ENCODE peak calls at places on chromosomes 13 and 19, in four cellular contexts. L is GM12878, S is SK-N-SH, D is K562. F is an unnamed sample.

GRCh38 chr19:9431475-9431874 is 3.9 kb downstream of the ZNF266 start:
- DNase-seq in L (no peak), S (peak), D (peak), F (peak)

GRCh38 chr13:34942732-34943674 is 933 bp downstream of the NBEA start:
- DNase-seq in L (no peak), S (peak), D (no peak), F (peak)

GRCh38 chr19:53541971-53542370 is 4.0 kb downstream of the ZNF331 start:
- DNase-seq in L (no peak), S (no peak), D (no peak), F (no peak)

GRCh38 chr13:95754069-95754468 is 77.1 kb downstream of the DNAJC3 start:
- DNase-seq in L (no peak), S (no peak), D (no peak), F (no peak)

GRCh38 chr19:28324275-28325060 is 888.5 kb downstream of the UQCRFS1 start:
- DNase-seq in L (no peak), S (no peak), D (no peak), F (no peak)

GRCh38 chr19:35030257-35031071 is at the start of gene SCN1B:
- DNase-seq in L (no peak), S (peak), D (peak), F (peak)

GRCh38 chr13:75870397-75870801 is 234.3 kb downstream of the LMO7 start:
- DNase-seq in L (no peak), S (peak), D (peak), F (no peak)

GRCh38 chr13:112106467-112107141 is 39.7 kb downstream of the SOX1 start:
- DNase-seq in L (no peak), S (no peak), D (no peak), F (peak)

GRCh38 chr13:106155411-106155810 is 380.1 kb downstream of the EFNB2 start:
- DNase-seq in L (no peak), S (no peak), D (no peak), F (no peak)

GRCh38 chr13:110070511-110071120 is 236.3 kb downstream of the COL4A1 start:
- DNase-seq in L (no peak), S (no peak), D (no peak), F (no peak)

GRCh38 chr13:26168276-26168814 is 53.8 kb downstream of the RNF6 start:
- DNase-seq in L (no peak), S (no peak), D (no peak), F (no peak)

GRCh38 chr19:5916201-5916708 is 2.2 kb downstream of the CAPS start:
- DNase-seq in L (no peak), S (no peak), D (no peak), F (no peak)

GRCh38 chr13:71831716-71832115 is 35.3 kb downstream of the DACH1 start:
- DNase-seq in L (no peak), S (no peak), D (no peak), F (no peak)

GRCh38 chr13:74770361-74770760 is 636.2 kb upstream of the KLF12 start:
- DNase-seq in L (no peak), S (no peak), D (no peak), F (no peak)

GRCh38 chr19:4369888-4370260 is 26.5 kb downstream of the MPND start:
- DNase-seq in L (no peak), S (no peak), D (no peak), F (peak)

GRCh38 chr13:65530688-65531087 is 1699.4 kb downstream of the PCDH9 start:
- DNase-seq in L (no peak), S (no peak), D (no peak), F (no peak)

GRCh38 chr19:31283701-31284100 is 65.5 kb downstream of the TSHZ3 start:
- DNase-seq in L (no peak), S (no peak), D (no peak), F (no peak)

GRCh38 chr13:21149568-21149967 is 26.8 kb downstream of the SKA3 start:
- DNase-seq in L (no peak), S (no peak), D (no peak), F (no peak)

GRCh38 chr13:110340812-110341444 is 33.8 kb downstream of the COL4A2 start:
- DNase-seq in L (no peak), S (no peak), D (no peak), F (no peak)

DNA sequence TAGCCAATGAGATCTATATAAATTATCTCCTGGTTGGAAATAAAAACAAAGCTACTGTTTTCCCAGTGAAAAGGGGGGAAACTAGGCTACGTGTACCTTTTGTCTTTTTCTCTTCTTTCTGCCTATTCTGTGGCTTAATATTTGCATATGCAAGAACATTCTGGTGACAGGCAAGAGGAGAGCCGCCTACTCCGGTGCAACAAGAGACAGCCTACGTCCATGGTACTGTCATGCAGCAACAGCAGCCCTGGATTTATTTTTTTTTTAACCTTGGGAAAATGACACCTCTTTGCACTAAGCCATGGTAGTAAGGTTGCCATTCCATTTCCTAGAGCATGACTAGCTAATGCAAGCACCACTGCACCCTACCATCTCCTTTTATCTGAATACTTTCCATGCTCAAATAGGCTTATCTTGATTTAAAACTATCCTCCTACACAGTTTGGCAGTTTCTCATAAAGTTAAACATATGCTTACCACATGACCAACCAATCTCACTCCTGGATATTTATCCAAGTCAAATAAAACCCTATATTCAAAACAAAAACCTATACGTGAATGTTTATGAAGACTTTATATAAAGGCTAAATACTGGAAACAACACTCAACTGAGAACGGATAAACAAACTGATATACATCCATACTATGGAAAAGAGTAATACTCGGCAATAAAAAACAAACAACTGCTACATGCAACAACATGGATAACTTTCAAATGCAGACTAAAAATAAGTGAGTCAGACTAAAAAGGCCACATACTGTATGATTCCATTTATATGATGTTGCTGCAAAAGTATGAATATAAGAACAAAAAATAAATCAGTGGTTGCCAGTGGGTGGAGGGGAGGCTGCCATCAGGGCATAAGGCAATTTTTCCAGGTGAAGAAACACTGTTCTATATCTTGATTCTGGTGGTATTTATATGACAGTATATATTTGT is 17.3 kb downstream of the NUFIP1 start:
- DNase-seq in L (no peak), S (no peak), D (no peak), F (no peak)
- TF ChIP-seq USF1 in L (no peak), S (no peak), D (no peak), F (no peak)

GRCh38 chr19:12077375-12077774 is 12.8 kb downstream of the ZNF844 start:
- DNase-seq in L (no peak), S (no peak), D (no peak), F (no peak)

GRCh38 chr19:12075538-12076139 is 11.1 kb downstream of the ZNF844 start:
- DNase-seq in L (no peak), S (no peak), D (no peak), F (no peak)
- TF ChIP-seq MAX in L (no peak), S (no peak), D (no peak), F (no peak)

DNA sequence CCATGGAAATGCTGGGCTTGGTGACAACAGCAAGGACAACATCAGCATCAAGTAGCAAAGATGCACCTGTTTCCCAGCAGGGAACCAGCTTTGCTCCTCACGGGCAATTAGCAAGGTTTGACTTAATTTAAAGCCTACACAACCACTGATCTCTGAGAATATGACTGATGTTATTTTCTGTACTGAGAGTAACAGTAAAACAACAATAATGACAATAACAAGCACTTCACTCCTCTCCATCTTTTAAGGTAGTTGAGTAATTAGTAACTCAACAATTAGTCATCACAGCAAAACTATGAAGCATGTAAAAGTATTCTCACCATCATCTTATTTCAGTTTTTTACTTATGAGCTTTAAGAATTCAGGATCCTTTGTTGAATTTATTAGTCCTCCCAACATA is 37.3 kb downstream of the ENOX1 start:
- DNase-seq in L (no peak), S (no peak), D (no peak), F (no peak)
- TF ChIP-seq USF1 in L (no peak), S (no peak), D (no peak), F (no peak)

DNA sequence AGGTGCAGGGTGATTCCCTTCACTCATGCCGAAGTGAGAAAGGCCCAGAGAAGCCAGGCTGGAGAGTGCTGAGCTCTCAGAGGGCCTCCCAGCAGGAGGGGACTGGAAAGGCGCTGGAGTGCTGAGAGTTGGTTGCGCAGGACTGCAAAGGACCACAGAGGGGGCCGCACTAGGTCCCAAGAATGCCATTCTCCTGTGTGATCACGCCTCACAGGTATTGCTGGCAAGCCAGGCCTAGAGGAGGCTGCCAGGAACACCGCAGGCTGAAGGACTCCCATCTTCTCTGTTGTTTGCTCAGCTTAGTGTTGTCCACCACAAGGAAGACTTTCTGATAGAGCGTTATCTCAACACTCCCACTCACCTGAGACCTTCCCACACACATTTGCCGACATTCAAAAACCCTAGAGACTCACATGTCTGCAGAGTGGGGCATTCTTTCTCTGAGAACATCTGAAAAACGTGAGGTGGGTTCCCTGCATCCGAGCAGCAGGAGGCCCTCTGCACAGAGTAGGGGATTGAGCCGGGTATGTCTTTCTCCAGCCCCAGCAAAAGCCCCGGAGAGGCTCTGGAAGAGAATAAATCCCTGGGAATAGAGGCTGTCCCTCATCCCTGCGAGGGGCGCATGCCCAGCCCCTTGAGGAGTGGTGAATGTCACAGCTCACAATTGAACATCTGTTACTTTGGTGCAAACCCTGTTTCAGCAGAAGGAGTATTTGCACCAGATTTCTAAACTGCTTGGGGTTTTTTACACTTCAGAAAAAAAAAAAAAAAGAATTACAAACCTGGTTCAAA is 164.8 kb downstream of the FGF14 start:
- DNase-seq in L (no peak), S (no peak), D (no peak), F (no peak)
- TF ChIP-seq MAX in L (no peak), S (no peak), D (no peak), F (no peak)

GRCh38 chr19:47687906-47688305 is 25.3 kb upstream of the EHD2 start:
- DNase-seq in L (no peak), S (no peak), D (no peak), F (no peak)

GRCh38 chr19:47682939-47683338 is 30.3 kb upstream of the EHD2 start:
- DNase-seq in L (no peak), S (no peak), D (no peak), F (no peak)

GRCh38 chr19:47691090-47691489 is 22.1 kb upstream of the EHD2 start:
- DNase-seq in L (no peak), S (no peak), D (no peak), F (no peak)

GRCh38 chr19:47691782-47692181 is 21.4 kb upstream of the EHD2 start:
- DNase-seq in L (no peak), S (no peak), D (no peak), F (no peak)

DNA sequence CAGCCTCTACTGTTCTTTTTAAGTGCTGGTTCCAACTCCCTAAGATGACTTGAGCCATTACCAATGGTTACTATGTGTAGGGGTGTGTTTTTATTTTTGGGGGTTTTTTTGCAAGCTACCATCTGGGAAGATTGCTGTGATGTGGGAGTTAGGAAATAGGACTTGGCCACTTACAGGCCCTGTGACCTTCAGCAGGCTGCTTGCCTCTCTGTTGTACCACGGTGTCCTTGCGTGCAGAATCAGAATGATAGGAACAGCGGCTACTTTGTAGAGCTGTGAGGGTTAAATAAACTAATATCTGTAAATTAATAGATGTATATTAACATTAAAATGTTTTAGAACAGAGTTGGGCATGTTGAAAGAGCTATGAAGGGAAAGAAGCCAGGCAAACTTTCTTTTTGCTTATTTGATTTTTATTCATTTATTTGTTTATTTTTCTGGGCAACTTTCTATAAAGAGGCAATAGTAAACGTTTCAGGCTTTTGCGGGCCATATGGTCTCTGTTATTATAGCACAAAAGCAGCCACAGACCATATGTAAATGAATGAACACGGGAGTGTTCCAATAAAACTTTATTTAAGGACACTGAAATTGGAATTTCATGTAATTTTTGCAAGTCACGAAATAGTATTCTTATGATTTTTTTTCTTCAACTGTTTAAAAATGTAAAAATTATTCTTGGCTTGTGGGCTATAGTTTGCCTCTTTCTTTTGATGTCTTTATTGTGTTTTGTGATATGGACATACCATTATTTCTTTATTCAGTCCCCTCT is 26.4 kb upstream of the EHD2 start:
- DNase-seq in L (no peak), S (no peak), D (no peak), F (no peak)
- TF ChIP-seq USF1 in L (no peak), S (no peak), D (no peak), F (no peak)

GRCh38 chr19:10960314-10961072 is at the start of gene SMARCA4:
- DNase-seq in L (peak), S (peak), D (peak), F (peak)
- TF ChIP-seq MAX in L (peak), S (peak), D (peak), F (peak)

GRCh38 chr13:114260818-114261217 is 20.6 kb upstream of the UPF3A start:
- DNase-seq in L (peak), S (no peak), D (no peak), F (no peak)

GRCh38 chr13:114266241-114266640 is 15.2 kb upstream of the UPF3A start:
- DNase-seq in L (no peak), S (no peak), D (no peak), F (no peak)

GRCh38 chr13:114264886-114265611 is 16.4 kb upstream of the UPF3A start:
- DNase-seq in L (no peak), S (no peak), D (no peak), F (no peak)

GRCh38 chr13:114261328-114261965 is 20.0 kb upstream of the UPF3A start:
- DNase-seq in L (no peak), S (no peak), D (no peak), F (no peak)

DNA sequence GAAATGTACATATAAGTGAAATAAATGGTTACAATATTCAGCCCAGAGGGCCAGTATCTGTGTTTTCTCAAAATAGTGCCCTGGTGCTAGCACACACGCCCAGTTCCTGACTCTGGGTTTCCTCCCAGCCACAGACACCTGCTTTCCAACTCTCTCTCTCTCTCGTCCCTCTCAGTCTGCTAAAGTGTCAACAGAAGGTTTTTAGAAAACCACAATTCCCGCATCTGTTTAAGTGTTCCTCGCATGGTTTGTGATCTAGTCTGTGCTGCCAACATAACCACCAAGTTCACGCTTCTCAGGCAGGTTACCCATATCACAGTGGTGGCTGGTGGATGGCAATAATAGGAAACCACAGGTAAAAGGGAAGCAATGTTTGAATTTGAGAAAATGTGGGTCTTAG is 17.8 kb upstream of the UPF3A start:
- DNase-seq in L (peak), S (no peak), D (no peak), F (no peak)
- TF ChIP-seq USF1 in L (no peak), S (no peak), D (no peak), F (no peak)